ENCODE peak calls at places on chromosomes 4 and X, in five cellular contexts. K is pancreas, E is colonic mucosa, Y is astrocyte of the spinal cord, H is DND-41. X is an unnamed sample.

GRCh38 chrX:663841-664240 is 33.2 kb downstream of the SHOX start:
- DNase-seq in E (no peak), Y (no peak), K (no peak), H (no peak), X (no peak)

GRCh38 chr4:85381968-85382367 is 93.0 kb upstream of the ARHGAP24 start:
- DNase-seq in K (no peak), E (no peak), H (no peak), Y (no peak), X (no peak)

GRCh38 chr4:6087669-6088068 is 69.4 kb upstream of the C4orf50 start:
- DNase-seq in E (no peak), Y (no peak), K (no peak), H (no peak), X (no peak)

GRCh38 chrX:72461766-72462165 is 110.9 kb downstream of the HDAC8 start:
- DNase-seq in E (no peak), K (no peak), Y (no peak), H (no peak), X (no peak)

GRCh38 chr4:149754526-149754925 is 61.1 kb downstream of the IQCM start:
- DNase-seq in E (no peak), H (no peak), K (no peak), Y (peak; percentile 48), X (no peak)

GRCh38 chrX:42149281-42149680 is 225.9 kb upstream of the CASK start:
- DNase-seq in E (no peak), Y (no peak), K (no peak), H (no peak), X (no peak)

GRCh38 chr4:87882321-87882720 is 49.6 kb downstream of the MEPE start:
- DNase-seq in E (no peak), H (no peak), Y (peak; percentile 70), K (no peak), X (no peak)

GRCh38 chr4:78661923-78662521 is 110.5 kb downstream of the ANXA3 start:
- DNase-seq in E (peak; percentile 49), Y (peak; percentile 81), K (no peak), H (no peak), X (peak; percentile 26)

GRCh38 chr4:89737888-89738287 is 99.1 kb downstream of the SNCA start:
- DNase-seq in E (no peak), H (no peak), K (no peak), Y (peak; percentile 71), X (no peak)

GRCh38 chrX:72169008-72169728 is 12.4 kb upstream of the PIN4 start:
- DNase-seq in Y (no peak), E (no peak), K (no peak), H (no peak), X (no peak)

GRCh38 chrX:15143825-15144121 is 126.1 kb downstream of the ASB9 start:
- DNase-seq in H (no peak), Y (no peak), K (no peak), E (no peak), X (no peak)

GRCh38 chr4:791866-792630 is 33.9 kb downstream of the CPLX1 start:
- DNase-seq in K (peak; percentile 74), Y (no peak), E (peak; percentile 56), H (no peak), X (peak; percentile 50)

GRCh38 chrX:41238543-41238942 is 95.4 kb upstream of the DDX3X start:
- DNase-seq in E (no peak), K (no peak), H (no peak), Y (peak; percentile 55), X (no peak)

GRCh38 chr4:79700356-79700755 is 292.3 kb upstream of the GK2 start:
- DNase-seq in E (no peak), H (no peak), K (no peak), Y (no peak), X (no peak)

GRCh38 chr4:123497328-123497727 is 100.7 kb downstream of the SPRY1 start:
- DNase-seq in Y (no peak), K (no peak), H (no peak), E (no peak), X (no peak)

DNA sequence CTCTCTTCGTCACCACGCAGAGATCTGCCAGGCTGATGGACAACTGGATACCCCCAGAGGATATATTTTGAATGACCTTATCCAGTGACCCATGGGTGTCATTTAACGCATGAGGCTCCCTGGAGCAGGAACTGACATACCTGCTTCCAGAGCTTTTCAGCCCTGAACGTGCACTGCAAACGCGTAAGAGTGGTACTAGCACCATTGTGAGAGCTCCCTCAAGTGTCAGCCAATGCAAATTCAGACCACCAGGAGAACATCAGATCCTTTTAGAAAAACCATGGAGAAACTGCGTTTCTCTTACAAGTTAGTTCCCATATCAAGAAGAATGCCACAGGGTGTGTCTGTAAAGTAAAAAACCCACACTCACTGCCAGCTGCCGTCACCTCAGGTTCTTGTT is 7.3 kb downstream of the TREX2 start:
- DNase-seq in E (no peak), K (no peak), H (no peak), Y (peak; percentile 18), X (no peak)
- TF ChIP-seq CTCF in E (no peak), K (no peak), H (peak; percentile 9), Y (peak; percentile 47), X (peak; percentile 10)

DNA sequence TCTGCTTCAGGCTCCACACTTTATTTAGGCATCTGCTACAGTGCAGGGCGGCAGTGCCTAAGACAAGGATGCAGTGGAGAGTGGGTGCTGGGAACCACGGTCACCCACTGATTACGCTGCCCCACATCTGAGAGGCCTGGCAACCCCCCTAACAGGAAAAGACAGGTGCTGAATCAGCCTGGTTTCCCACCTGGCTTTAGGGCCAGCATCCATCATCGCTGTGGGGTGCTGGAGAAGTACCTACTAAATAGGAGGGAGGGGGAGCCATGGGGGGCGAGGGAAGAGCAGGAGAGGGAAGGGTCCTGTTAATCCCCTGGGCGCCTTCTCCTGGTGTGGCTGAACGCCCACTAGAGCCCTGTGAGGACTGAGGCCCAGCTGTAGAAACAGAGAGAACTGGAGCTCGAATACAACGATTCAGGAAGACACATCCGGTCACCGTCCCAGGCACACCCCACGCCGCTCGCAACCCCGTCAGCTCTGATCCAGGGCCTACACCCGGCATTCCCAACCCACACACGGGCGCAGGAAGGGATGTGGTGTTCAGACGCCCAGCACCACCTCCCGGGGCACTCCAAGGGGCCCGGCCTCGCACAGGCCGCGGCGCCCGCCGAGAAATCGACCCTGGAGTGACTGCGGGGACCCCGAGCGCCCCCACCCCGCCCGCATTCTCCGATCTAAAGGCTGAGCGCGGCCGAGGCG is 554 bp downstream of the DCTD start:
- DNase-seq in Y (peak; percentile 67), E (peak; percentile 47), K (no peak), H (peak; percentile 57), X (no peak)
- TF ChIP-seq CTCF in Y (no peak), E (no peak), K (no peak), H (no peak), X (no peak)

GRCh38 chrX:82041034-82041433 is 839.1 kb downstream of the SH3BGRL start:
- DNase-seq in K (no peak), E (no peak), H (no peak), Y (no peak), X (no peak)
- TF ChIP-seq CTCF in K (no peak), E (no peak), H (no peak), Y (no peak), X (no peak)

DNA sequence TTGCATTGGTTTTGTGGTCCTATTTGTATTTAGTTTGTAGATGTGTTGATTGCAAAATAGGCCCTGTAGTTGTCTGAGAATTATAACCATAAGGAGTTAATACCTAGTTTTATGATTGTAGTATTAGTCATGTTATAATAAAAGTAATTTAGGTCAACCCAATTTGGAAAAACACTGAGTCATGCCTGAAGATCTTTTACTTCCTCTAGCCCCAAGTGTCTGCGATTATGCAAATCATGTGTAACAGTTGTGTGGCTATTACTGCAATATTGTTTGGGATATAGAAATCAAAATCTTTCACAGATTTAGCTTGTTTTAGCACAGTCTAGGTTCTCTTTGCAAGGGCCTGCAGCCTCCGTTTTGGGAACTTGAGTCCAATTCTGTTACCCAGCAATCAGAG is 12.6 kb downstream of the SRD5A3 start:
- DNase-seq in Y (peak; percentile 67), K (no peak), E (no peak), H (no peak), X (peak; percentile 43)
- TF ChIP-seq CTCF in Y (no peak), K (no peak), E (no peak), H (no peak), X (no peak)

GRCh38 chr4:2058264-2059033 is 678 bp upstream of the NAT8L start:
- DNase-seq in H (no peak), E (no peak), K (peak; percentile 80), Y (no peak), X (no peak)
- TF ChIP-seq CTCF in H (no peak), E (no peak), K (no peak), Y (no peak), X (no peak)

GRCh38 chr4:26425953-26426352 is 64.3 kb downstream of the CCKAR start:
- DNase-seq in H (no peak), E (no peak), Y (no peak), K (no peak), X (no peak)

GRCh38 chr4:26424143-26424542 is 66.1 kb downstream of the CCKAR start:
- DNase-seq in Y (no peak), K (no peak), H (no peak), E (no peak), X (no peak)

GRCh38 chr4:26420903-26421302 is 69.4 kb downstream of the CCKAR start:
- DNase-seq in Y (peak; percentile 52), H (no peak), K (no peak), E (no peak), X (no peak)

GRCh38 chr4:26426892-26427291 is 63.4 kb downstream of the CCKAR start:
- DNase-seq in K (no peak), E (no peak), Y (no peak), H (no peak), X (no peak)

GRCh38 chr4:26424838-26425237 is 65.4 kb downstream of the CCKAR start:
- DNase-seq in E (no peak), K (no peak), H (no peak), Y (no peak), X (no peak)
- TF ChIP-seq CTCF in E (no peak), K (no peak), H (peak; percentile 46), Y (no peak), X (no peak)

DNA sequence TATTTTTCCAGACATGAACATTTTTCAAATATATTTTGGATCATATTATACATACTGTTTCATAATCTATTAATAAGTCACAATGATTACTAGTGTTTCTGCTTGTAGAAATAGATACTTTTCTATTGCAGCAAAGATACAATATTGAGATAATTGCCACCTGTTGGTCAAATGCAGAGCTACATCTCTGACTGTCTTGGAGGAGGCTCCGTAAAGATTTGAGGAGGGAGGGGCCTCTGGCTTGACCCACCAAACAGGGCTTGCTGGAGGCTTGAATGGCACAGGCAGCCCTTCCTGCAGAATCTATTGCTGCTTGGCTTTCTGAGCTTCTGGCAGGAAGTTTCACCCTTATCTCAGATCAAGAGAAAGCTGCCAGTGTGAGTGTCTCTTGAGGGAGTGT is 99.3 kb upstream of the ARMCX2 start:
- DNase-seq in E (peak; percentile 25), H (peak; percentile 20), Y (peak; percentile 43), K (no peak), X (no peak)
- TF ChIP-seq CTCF in E (no peak), H (peak; percentile 48), Y (peak; percentile 40), K (peak; percentile 32), X (peak; percentile 42)

GRCh38 chr4:45897934-45898585 is 225.8 kb downstream of the GABRG1 start:
- DNase-seq in H (no peak), E (no peak), Y (no peak), K (no peak), X (no peak)
- TF ChIP-seq CTCF in H (no peak), E (no peak), Y (no peak), K (no peak), X (no peak)

X was measured in GM10248.